ENCODE peak calls at places on chromosomes 1 and 21, in nine cellular contexts. One of them, this sample, is unnamed.

GRCh38 chr1:228340686-228341449 is 65.8 kb downstream of the TRIM11 start:
- DNase-seq in ureter: no peak
- DNase-seq in T47D: no peak
- DNase-seq in HFFc6: no peak
- DNase-seq in stimulated activated CD4-positive, alpha-beta T cell treated with anti-CD3 and anti-CD28 coated beads, Interleukin-15, amount 100 ng/mL, for 48 hours: no peak
- DNase-seq in PC-9: no peak
- DNase-seq in EL: no peak
- DNase-seq in activated T-cell treated with anti-CD3 and anti-CD28 coated beads for 1 hour: no peak
- DNase-seq in neural progenitor cell: peak
- DNase-seq in this sample: peak

GRCh38 chr1:229479660-229480399 is 28.3 kb downstream of the NUP133 start:
- DNase-seq in HFFc6: no peak
- DNase-seq in PC-9: no peak
- DNase-seq in ureter: no peak
- DNase-seq in stimulated activated CD4-positive, alpha-beta T cell treated with anti-CD3 and anti-CD28 coated beads, Interleukin-15, amount 100 ng/mL, for 48 hours: no peak
- DNase-seq in neural progenitor cell: no peak
- DNase-seq in T47D: no peak
- DNase-seq in activated T-cell treated with anti-CD3 and anti-CD28 coated beads for 1 hour: no peak
- DNase-seq in EL: no peak
- DNase-seq in this sample: no peak

GRCh38 chr1:41363632-41364320 is 2.5 kb downstream of the FOXO6 start:
- DNase-seq in neural progenitor cell: no peak
- DNase-seq in HFFc6: no peak
- DNase-seq in PC-9: no peak
- DNase-seq in stimulated activated CD4-positive, alpha-beta T cell treated with anti-CD3 and anti-CD28 coated beads, Interleukin-15, amount 100 ng/mL, for 48 hours: no peak
- DNase-seq in activated T-cell treated with anti-CD3 and anti-CD28 coated beads for 1 hour: no peak
- DNase-seq in ureter: no peak
- DNase-seq in T47D: no peak
- DNase-seq in EL: no peak
- DNase-seq in this sample: no peak

GRCh38 chr1:24929091-24929875 is 793 bp downstream of the RUNX3 start:
- DNase-seq in T47D: no peak
- DNase-seq in activated T-cell treated with anti-CD3 and anti-CD28 coated beads for 1 hour: peak
- DNase-seq in HFFc6: no peak
- DNase-seq in ureter: no peak
- DNase-seq in EL: peak
- DNase-seq in neural progenitor cell: peak
- DNase-seq in stimulated activated CD4-positive, alpha-beta T cell treated with anti-CD3 and anti-CD28 coated beads, Interleukin-15, amount 100 ng/mL, for 48 hours: no peak
- DNase-seq in PC-9: no peak
- DNase-seq in this sample: peak

GRCh38 chr1:16717174-16718108 is 22.9 kb upstream of the RNU1-4 start:
- DNase-seq in stimulated activated CD4-positive, alpha-beta T cell treated with anti-CD3 and anti-CD28 coated beads, Interleukin-15, amount 100 ng/mL, for 48 hours: no peak
- DNase-seq in PC-9: peak
- DNase-seq in T47D: no peak
- DNase-seq in EL: peak
- DNase-seq in neural progenitor cell: peak
- DNase-seq in HFFc6: peak
- DNase-seq in activated T-cell treated with anti-CD3 and anti-CD28 coated beads for 1 hour: no peak
- DNase-seq in ureter: peak
- DNase-seq in this sample: peak

GRCh38 chr1:212867192-212867591 is 9.1 kb downstream of the FLVCR1 start:
- DNase-seq in ureter: no peak
- DNase-seq in stimulated activated CD4-positive, alpha-beta T cell treated with anti-CD3 and anti-CD28 coated beads, Interleukin-15, amount 100 ng/mL, for 48 hours: no peak
- DNase-seq in T47D: no peak
- DNase-seq in neural progenitor cell: no peak
- DNase-seq in EL: no peak
- DNase-seq in activated T-cell treated with anti-CD3 and anti-CD28 coated beads for 1 hour: no peak
- DNase-seq in HFFc6: no peak
- DNase-seq in PC-9: no peak
- DNase-seq in this sample: no peak

GRCh38 chr1:923131-923990 is at the start of gene SAMD11:
- DNase-seq in stimulated activated CD4-positive, alpha-beta T cell treated with anti-CD3 and anti-CD28 coated beads, Interleukin-15, amount 100 ng/mL, for 48 hours: no peak
- DNase-seq in T47D: no peak
- DNase-seq in PC-9: peak
- DNase-seq in EL: peak
- DNase-seq in activated T-cell treated with anti-CD3 and anti-CD28 coated beads for 1 hour: peak
- DNase-seq in neural progenitor cell: peak
- DNase-seq in HFFc6: peak
- DNase-seq in ureter: peak
- DNase-seq in this sample: peak

GRCh38 chr1:2635271-2636010 is 2.6 kb upstream of the MMEL1 start:
- DNase-seq in activated T-cell treated with anti-CD3 and anti-CD28 coated beads for 1 hour: no peak
- DNase-seq in neural progenitor cell: no peak
- DNase-seq in HFFc6: no peak
- DNase-seq in T47D: no peak
- DNase-seq in ureter: no peak
- DNase-seq in stimulated activated CD4-positive, alpha-beta T cell treated with anti-CD3 and anti-CD28 coated beads, Interleukin-15, amount 100 ng/mL, for 48 hours: no peak
- DNase-seq in EL: no peak
- DNase-seq in PC-9: no peak
- DNase-seq in this sample: no peak

GRCh38 chr1:202658766-202659165 is 51.5 kb downstream of the SYT2 start:
- DNase-seq in T47D: no peak
- DNase-seq in EL: no peak
- DNase-seq in ureter: no peak
- DNase-seq in activated T-cell treated with anti-CD3 and anti-CD28 coated beads for 1 hour: no peak
- DNase-seq in neural progenitor cell: no peak
- DNase-seq in PC-9: no peak
- DNase-seq in HFFc6: no peak
- DNase-seq in stimulated activated CD4-positive, alpha-beta T cell treated with anti-CD3 and anti-CD28 coated beads, Interleukin-15, amount 100 ng/mL, for 48 hours: no peak
- DNase-seq in this sample: no peak

GRCh38 chr1:225697437-225697836 is 44.5 kb upstream of the ENAH start:
- DNase-seq in stimulated activated CD4-positive, alpha-beta T cell treated with anti-CD3 and anti-CD28 coated beads, Interleukin-15, amount 100 ng/mL, for 48 hours: no peak
- DNase-seq in PC-9: no peak
- DNase-seq in activated T-cell treated with anti-CD3 and anti-CD28 coated beads for 1 hour: no peak
- DNase-seq in neural progenitor cell: no peak
- DNase-seq in HFFc6: no peak
- DNase-seq in T47D: no peak
- DNase-seq in EL: no peak
- DNase-seq in ureter: no peak
- DNase-seq in this sample: no peak

GRCh38 chr1:226597616-226598454 is 49.3 kb downstream of the STUM start:
- DNase-seq in neural progenitor cell: no peak
- DNase-seq in PC-9: no peak
- DNase-seq in HFFc6: no peak
- DNase-seq in T47D: no peak
- DNase-seq in stimulated activated CD4-positive, alpha-beta T cell treated with anti-CD3 and anti-CD28 coated beads, Interleukin-15, amount 100 ng/mL, for 48 hours: no peak
- DNase-seq in EL: no peak
- DNase-seq in ureter: no peak
- DNase-seq in activated T-cell treated with anti-CD3 and anti-CD28 coated beads for 1 hour: no peak
- DNase-seq in this sample: no peak

GRCh38 chr1:161068306-161069200 is 1.1 kb downstream of the ARHGAP30 start:
- DNase-seq in T47D: no peak
- DNase-seq in HFFc6: no peak
- DNase-seq in neural progenitor cell: no peak
- DNase-seq in activated T-cell treated with anti-CD3 and anti-CD28 coated beads for 1 hour: peak
- DNase-seq in ureter: peak
- DNase-seq in stimulated activated CD4-positive, alpha-beta T cell treated with anti-CD3 and anti-CD28 coated beads, Interleukin-15, amount 100 ng/mL, for 48 hours: peak
- DNase-seq in EL: peak
- DNase-seq in PC-9: no peak
- DNase-seq in this sample: no peak

GRCh38 chr21:32256873-32257620 is 21.8 kb downstream of the MIS18A start:
- DNase-seq in EL: peak
- DNase-seq in neural progenitor cell: no peak
- DNase-seq in T47D: no peak
- DNase-seq in ureter: peak
- DNase-seq in stimulated activated CD4-positive, alpha-beta T cell treated with anti-CD3 and anti-CD28 coated beads, Interleukin-15, amount 100 ng/mL, for 48 hours: no peak
- DNase-seq in activated T-cell treated with anti-CD3 and anti-CD28 coated beads for 1 hour: no peak
- DNase-seq in PC-9: no peak
- DNase-seq in HFFc6: peak
- DNase-seq in this sample: no peak

GRCh38 chr1:35567947-35568558 is 5.1 kb upstream of the TFAP2E start:
- DNase-seq in stimulated activated CD4-positive, alpha-beta T cell treated with anti-CD3 and anti-CD28 coated beads, Interleukin-15, amount 100 ng/mL, for 48 hours: no peak
- DNase-seq in EL: no peak
- DNase-seq in activated T-cell treated with anti-CD3 and anti-CD28 coated beads for 1 hour: no peak
- DNase-seq in PC-9: no peak
- DNase-seq in T47D: no peak
- DNase-seq in neural progenitor cell: no peak
- DNase-seq in HFFc6: no peak
- DNase-seq in ureter: no peak
- DNase-seq in this sample: no peak